ENCODE peak calls at places on chromosomes 11 and 22, in six cellular contexts. B is choroid plexus epithelial cell, E is NCI-H774, X is non-pigmented ciliary epithelial cell, A is nucleus accumbens, Z is psoas muscle. C is an unnamed sample.

GRCh38 chr11:19849947-19850593 is 137.4 kb downstream of the NAV2 start:
- DNase-seq in A (no peak), X (no peak), B (no peak), Z (no peak), E (no peak), C (no peak)

GRCh38 chr11:103338621-103339484 is 229.6 kb downstream of the DYNC2H1 start:
- DNase-seq in E (no peak), X (peak), Z (no peak), B (peak), A (no peak), C (no peak)

GRCh38 chr11:115659061-115659963 is 155.1 kb upstream of the CADM1 start:
- DNase-seq in B (no peak), E (peak), X (no peak), Z (peak), A (peak), C (no peak)

GRCh38 chr11:33197915-33198727 is 36.8 kb upstream of the CSTF3 start:
- DNase-seq in E (no peak), B (no peak), Z (no peak), X (no peak), A (no peak), C (no peak)

GRCh38 chr11:28697920-28698827 is 590.0 kb downstream of the METTL15 start:
- DNase-seq in X (no peak), B (peak), A (peak), Z (peak), E (peak), C (no peak)

GRCh38 chr11:1502168-1502955 is 15.8 kb upstream of the MOB2 start:
- DNase-seq in Z (no peak), A (no peak), X (no peak), E (no peak), B (no peak), C (no peak)

GRCh38 chr22:25146906-25147754 is 52.5 kb upstream of the CRYBB3 start:
- DNase-seq in B (no peak), E (no peak), X (no peak), Z (no peak), A (no peak), C (no peak)

GRCh38 chr11:64642418-64642735 is 51.4 kb downstream of the SLC22A12 start:
- DNase-seq in E (no peak), A (no peak), B (no peak), Z (no peak), X (no peak), C (no peak)

GRCh38 chr11:12270817-12271216 is 106.6 kb upstream of the PARVA start:
- DNase-seq in Z (no peak), B (no peak), E (no peak), A (no peak), X (no peak), C (no peak)

GRCh38 chr11:76008474-76008873 is 193.5 kb downstream of the UVRAG start:
- DNase-seq in B (peak), A (no peak), E (no peak), X (no peak), Z (no peak), C (no peak)

GRCh38 chr11:47863189-47863892 is 15.2 kb upstream of the NUP160 start:
- DNase-seq in E (no peak), B (peak), Z (no peak), A (no peak), X (no peak), C (no peak)

GRCh38 chr11:73716153-73717056 is 44.5 kb downstream of the RAB6A start:
- DNase-seq in A (no peak), Z (no peak), E (peak), X (no peak), B (no peak), C (no peak)

GRCh38 chr22:32341122-32341740 is 16.4 kb upstream of the RFPL3 start:
- DNase-seq in A (no peak), E (no peak), X (no peak), B (no peak), Z (no peak), C (no peak)

GRCh38 chr11:73233704-73234402 is 15.8 kb downstream of the P2RY2 start:
- DNase-seq in E (no peak), Z (no peak), A (no peak), B (no peak), X (no peak), C (no peak)

GRCh38 chr22:49590851-49591445 is 236.7 kb downstream of the BRD1 start:
- DNase-seq in B (no peak), Z (no peak), A (no peak), X (no peak), E (no peak), C (no peak)

GRCh38 chr11:122882809-122883681 is 486 bp downstream of the JHY start:
- DNase-seq in A (peak), E (peak), X (peak), B (peak), Z (peak), C (no peak)

GRCh38 chr11:313304-313786 is 495 bp upstream of the IFITM1 start:
- DNase-seq in Z (no peak), A (no peak), X (no peak), E (no peak), B (no peak), C (no peak)

GRCh38 chr11:43920598-43921419 is 21.6 kb upstream of the C11orf96 start:
- DNase-seq in B (peak), X (peak), A (peak), E (no peak), Z (peak), C (no peak)

GRCh38 chr11:115409691-115410220 is 94.5 kb downstream of the CADM1 start:
- DNase-seq in X (no peak), A (no peak), Z (no peak), E (peak), B (no peak), C (peak)

GRCh38 chr22:27206747-27207133 is 549.4 kb downstream of the MIAT start:
- DNase-seq in A (no peak), E (no peak), Z (no peak), B (no peak), X (no peak), C (no peak)

GRCh38 chr11:24373516-24373915 is 123.3 kb upstream of the LUZP2 start:
- DNase-seq in X (no peak), E (no peak), Z (no peak), B (no peak), A (no peak), C (no peak)

C was measured in SHP77 treated with DMSO at 0.1 percent for 48 hours.